ENCODE peak calls at places on chromosomes 6 and 20, in five cellular contexts. S is stomach, L is IMR-90, H is endothelial cell of umbilical vein, R is A549. G is an unnamed sample.

GRCh38 chr6:33112148-33112547 is 36.4 kb downstream of the HLA-DPB1 start:
- DNase-seq in L (peak; percentile 55), R (peak; percentile 10), H (peak; percentile 78), S (no peak), G (no peak)

GRCh38 chr6:32195652-32195901 is 3.1 kb upstream of the GPSM3 start:
- DNase-seq in H (peak; percentile 100), R (peak; percentile 99), L (peak; percentile 99), S (peak; percentile 100), G (peak; percentile 100)

GRCh38 chr6:10404799-10405524 is 9.9 kb downstream of the TFAP2A start:
- DNase-seq in H (no peak), S (no peak), L (no peak), R (no peak), G (no peak)

GRCh38 chr6:111764238-111765182 is 108.7 kb downstream of the FYN start:
- DNase-seq in S (no peak), R (no peak), L (no peak), H (no peak), G (no peak)

GRCh38 chr6:117267766-117268534 is 2.6 kb downstream of the VGLL2 start:
- DNase-seq in H (no peak), R (no peak), S (no peak), L (no peak), G (no peak)

GRCh38 chr6:40471243-40471642 is 115.9 kb downstream of the LRFN2 start:
- DNase-seq in R (no peak), L (no peak), S (no peak), H (no peak), G (no peak)

GRCh38 chr6:130018830-130019795 is 732 bp downstream of the L3MBTL3 start:
- DNase-seq in S (peak; percentile 49), H (peak; percentile 42), R (peak; percentile 26), L (peak; percentile 37), G (no peak)

GRCh38 chr20:41428285-41428684 is 61.7 kb upstream of the EMILIN3 start:
- DNase-seq in S (no peak), L (peak; percentile 86), H (no peak), R (peak; percentile 53), G (no peak)

GRCh38 chr6:10951675-10952282 is 64.9 kb downstream of the SYCP2L start:
- DNase-seq in R (peak; percentile 46), H (peak; percentile 36), L (peak; percentile 94), S (no peak), G (no peak)

GRCh38 chr6:146968041-146968760 is 236.0 kb upstream of the STXBP5 start:
- DNase-seq in H (peak; percentile 72), S (no peak), L (peak; percentile 84), R (peak; percentile 4), G (no peak)

GRCh38 chr6:29762781-29763214 is 39.6 kb downstream of the HLA-F start:
- DNase-seq in R (no peak), L (no peak), H (no peak), S (no peak), G (no peak)

GRCh38 chr6:154460306-154461071 is 50.0 kb downstream of the CNKSR3 start:
- DNase-seq in H (no peak), S (no peak), R (no peak), L (peak; percentile 40), G (no peak)

GRCh38 chr20:37406010-37406998 is 60.4 kb downstream of the SRC start:
- DNase-seq in H (peak; percentile 57), S (peak; percentile 45), R (peak; percentile 66), L (peak; percentile 28), G (peak; percentile 58)

GRCh38 chr6:129920103-129920798 is 59.1 kb upstream of the TMEM244 start:
- DNase-seq in L (peak; percentile 48), S (no peak), H (no peak), R (peak; percentile 83), G (no peak)

GRCh38 chr6:37134622-37135191 is 35.2 kb upstream of the PIM1 start:
- DNase-seq in H (peak; percentile 92), R (peak; percentile 96), L (peak; percentile 96), S (peak; percentile 67), G (no peak)

GRCh38 chr6:45479834-45480696 is 102.3 kb upstream of the SUPT3H start:
- DNase-seq in R (no peak), H (peak; percentile 71), L (peak; percentile 88), S (no peak), G (no peak)

GRCh38 chr20:62141043-62141396 is 2.2 kb downstream of the PSMA7 start:
- DNase-seq in H (no peak), S (no peak), L (no peak), R (no peak), G (no peak)

GRCh38 chr20:62139636-62140035 is 3.6 kb downstream of the PSMA7 start:
- DNase-seq in H (no peak), R (no peak), S (no peak), L (no peak), G (no peak)

GRCh38 chr20:62142252-62143117 is 709 bp downstream of the PSMA7 start:
- DNase-seq in S (peak; percentile 36), R (no peak), L (no peak), H (peak; percentile 20), G (no peak)

GRCh38 chr20:62143118-62143975 is at the start of the genes PSMA7 and SS18L1:
- DNase-seq in L (peak; percentile 80), S (peak; percentile 89), R (peak; percentile 90), H (peak; percentile 81), G (peak; percentile 87)

GRCh38 chr20:62141397-62142251 is 1.6 kb downstream of the PSMA7 start:
- DNase-seq in L (peak; percentile 38), R (peak; percentile 45), S (no peak), H (peak; percentile 37), G (no peak)
- TF ChIP-seq CTCF in L (peak; percentile 38), R (peak; percentile 36), S (no peak), H (peak; percentile 41), G (no peak)

GRCh38 chr6:52537001-52537753 is 39.7 kb downstream of the TRAM2 start:
- DNase-seq in H (peak; percentile 78), L (peak; percentile 57), R (no peak), S (no peak), G (no peak)

GRCh38 chr6:52536424-52536916 is 40.4 kb downstream of the TRAM2 start:
- DNase-seq in L (no peak), R (no peak), S (no peak), H (no peak), G (no peak)

GRCh38 chr6:52534363-52534762 is 42.5 kb downstream of the TRAM2 start:
- DNase-seq in L (no peak), H (no peak), S (no peak), R (no peak), G (no peak)

GRCh38 chr6:52534966-52535390 is 41.9 kb downstream of the TRAM2 start:
- DNase-seq in S (no peak), R (no peak), H (peak; percentile 53), L (no peak), G (no peak)

DNA sequence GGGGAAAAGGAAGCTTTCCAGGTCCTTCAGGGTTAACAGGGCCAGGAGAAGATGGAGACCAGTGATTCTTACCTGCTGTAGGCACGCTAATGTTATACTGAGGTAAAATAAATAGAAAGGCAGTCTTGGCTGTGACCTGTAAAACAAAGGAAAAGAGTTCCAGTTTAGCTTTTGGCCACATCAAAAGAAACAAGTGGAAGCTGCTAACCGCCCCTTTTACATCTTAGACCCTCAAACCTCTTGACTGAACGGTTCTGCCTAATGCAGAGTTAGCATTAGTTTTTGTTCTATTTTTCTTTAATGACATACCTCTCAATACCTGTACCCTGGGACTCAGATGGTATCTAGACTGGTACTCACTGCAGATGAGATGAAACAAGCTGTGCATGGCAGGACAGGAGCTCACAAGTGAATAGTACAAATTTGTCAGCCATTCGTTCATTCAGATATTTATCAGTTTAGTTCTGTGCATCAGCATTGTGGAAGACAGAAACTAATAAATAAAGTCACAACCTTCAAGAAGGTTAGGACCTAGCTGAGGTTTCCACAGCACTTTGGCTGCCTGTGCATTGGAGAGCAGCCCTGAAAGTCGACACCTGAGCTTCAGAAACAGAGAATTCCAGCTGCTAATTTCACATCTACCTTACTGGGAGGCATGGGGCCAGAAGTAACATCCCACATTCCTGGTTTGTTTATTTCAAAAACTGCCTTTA is 41.0 kb downstream of the TRAM2 start:
- DNase-seq in L (no peak), H (no peak), R (no peak), S (no peak), G (no peak)
- H3K4me1 ChIP-seq in L (peaks cover 46% of the 10 kb centered on the region), H (peaks cover 80% of the 10 kb centered on the region), R (peaks cover 33% of the 10 kb centered on the region), S (peaks cover 45% of the 10 kb centered on the region), G (peaks cover 23% of the 10 kb centered on the region)

GRCh38 chr6:35729722-35730121 is 7.1 kb upstream of the ARMC12 start:
- DNase-seq in H (no peak), R (no peak), L (no peak), S (no peak), G (no peak)

GRCh38 chr6:35731414-35731735 is 5.5 kb upstream of the ARMC12 start:
- DNase-seq in H (peak; percentile 85), S (peak; percentile 93), L (peak; percentile 67), R (peak; percentile 83), G (peak; percentile 97)

GRCh38 chr6:35733633-35734032 is 3.2 kb upstream of the ARMC12 start:
- DNase-seq in R (no peak), L (no peak), H (no peak), S (peak; percentile 42), G (no peak)

GRCh38 chr6:35730745-35731413 is 6.0 kb upstream of the ARMC12 start:
- DNase-seq in S (no peak), H (no peak), L (no peak), R (peak; percentile 23), G (no peak)

DNA sequence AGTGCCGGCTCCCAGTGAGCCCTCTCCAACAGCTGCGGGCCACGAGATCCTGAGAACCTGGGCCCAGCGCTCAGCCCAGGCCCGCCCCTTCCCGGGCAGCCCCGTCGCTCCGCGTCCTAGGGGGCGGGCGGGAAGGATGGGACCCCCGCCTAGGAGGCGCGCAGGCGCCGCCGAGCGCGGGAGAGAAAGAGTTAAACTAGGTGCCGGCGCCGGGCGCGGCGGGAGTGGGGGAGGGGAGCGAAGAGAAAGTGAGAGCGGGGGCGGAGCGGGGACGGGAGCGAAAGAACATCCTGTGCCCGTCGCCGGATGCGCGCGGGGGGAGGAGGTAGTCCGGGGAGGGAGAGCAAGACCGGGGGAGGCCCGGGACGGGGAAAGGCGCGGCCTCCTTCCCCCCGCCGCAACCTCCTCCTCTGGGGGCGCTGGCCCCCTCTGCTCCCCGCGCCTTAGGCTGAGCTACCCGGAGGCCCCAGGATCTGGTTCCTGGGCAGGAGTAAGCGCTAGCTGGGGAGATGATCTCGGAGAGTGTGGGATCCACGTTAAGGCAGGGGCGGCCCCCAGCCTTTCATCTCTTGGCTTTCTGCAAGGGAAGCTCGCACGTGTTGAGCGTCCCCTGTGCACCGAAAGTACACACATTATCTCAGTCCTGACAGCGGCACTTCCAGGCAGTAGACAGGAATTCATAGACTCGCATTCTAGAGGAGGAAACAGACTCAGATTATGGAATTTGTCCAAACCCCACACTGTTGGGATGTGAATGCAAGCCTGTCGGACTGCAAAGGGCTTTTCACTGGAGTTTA is 4.9 kb upstream of the ARMC12 start:
- DNase-seq in H (peak; percentile 87), L (peak; percentile 83), R (peak; percentile 83), S (peak; percentile 98), G (peak; percentile 97)
- TF ChIP-seq POLR2A in H (peak; percentile 75), L (no peak), R (peak; percentile 26), S (no peak), G (no peak)

DNA sequence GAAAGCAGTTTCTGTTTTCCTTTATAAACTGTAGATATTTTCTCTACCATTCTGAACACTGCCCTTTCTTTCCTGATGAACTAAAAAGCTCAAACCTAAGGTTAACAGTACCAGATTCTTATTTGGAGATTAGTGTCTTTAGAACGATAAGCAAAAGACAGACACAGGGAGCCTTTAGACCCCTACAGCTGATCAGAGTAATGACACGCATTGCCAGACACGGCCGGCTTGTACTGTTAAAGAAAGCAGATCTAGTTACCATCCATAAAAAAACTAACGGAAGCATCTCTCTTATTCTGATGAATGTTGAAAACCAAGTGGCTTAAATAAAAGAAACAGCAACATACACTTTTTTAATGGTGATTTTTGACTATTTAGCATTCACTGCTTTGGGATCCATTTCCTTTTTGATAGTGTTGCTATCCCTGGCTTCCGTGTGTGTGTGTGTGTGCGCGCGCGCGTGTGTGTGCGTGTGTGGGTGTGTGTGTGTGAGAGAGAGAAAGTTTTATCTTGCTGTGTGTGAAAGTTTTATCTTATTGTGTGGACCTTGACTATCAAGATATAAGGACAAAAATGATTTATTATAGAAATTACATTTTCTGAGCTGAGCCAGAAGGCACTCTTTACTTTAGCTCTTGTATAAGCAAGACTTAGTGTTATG is 95.6 kb upstream of the SLC35B3 start:
- DNase-seq in L (no peak), H (no peak), S (no peak), R (no peak), G (no peak)
- TF ChIP-seq CTCF in L (no peak), H (no peak), S (no peak), R (no peak), G (no peak)